ENCODE peak calls at places on chromosome 12, in nine cellular contexts. One of them, this sample, is unnamed.

GRCh38 chr12:49959570-49960473 is 1.9 kb upstream of the AQP5 start:
- DNase-seq in tibial nerve: no peak
- DNase-seq in NAMALWA: no peak
- DNase-seq in tibial artery: no peak
- DNase-seq in EH: peak
- DNase-seq in Daoy: peak
- DNase-seq in spleen: no peak
- DNase-seq in CD8-positive, alpha-beta memory T cell: no peak
- DNase-seq in skeletal muscle cell: peak
- DNase-seq in this sample: peak

GRCh38 chr12:51118706-51119105 is 35.3 kb upstream of the CSRNP2 start:
- DNase-seq in skeletal muscle cell: no peak
- DNase-seq in tibial nerve: no peak
- DNase-seq in EH: peak
- DNase-seq in spleen: no peak
- DNase-seq in tibial artery: no peak
- DNase-seq in CD8-positive, alpha-beta memory T cell: no peak
- DNase-seq in NAMALWA: no peak
- DNase-seq in Daoy: peak
- DNase-seq in this sample: peak

GRCh38 chr12:131001493-131001892 is 47.8 kb downstream of the ADGRD1 start:
- DNase-seq in Daoy: no peak
- DNase-seq in spleen: peak
- DNase-seq in NAMALWA: no peak
- DNase-seq in tibial nerve: no peak
- DNase-seq in skeletal muscle cell: no peak
- DNase-seq in EH: no peak
- DNase-seq in tibial artery: no peak
- DNase-seq in CD8-positive, alpha-beta memory T cell: no peak
- DNase-seq in this sample: no peak

GRCh38 chr12:12592930-12593329 is 18.7 kb upstream of the CREBL2 start:
- DNase-seq in tibial nerve: no peak
- DNase-seq in EH: peak
- DNase-seq in tibial artery: no peak
- DNase-seq in Daoy: peak
- DNase-seq in CD8-positive, alpha-beta memory T cell: no peak
- DNase-seq in skeletal muscle cell: no peak
- DNase-seq in NAMALWA: no peak
- DNase-seq in spleen: no peak
- DNase-seq in this sample: peak

GRCh38 chr12:22802883-22803640 is 178.1 kb downstream of the ETNK1 start:
- DNase-seq in skeletal muscle cell: no peak
- DNase-seq in NAMALWA: no peak
- DNase-seq in spleen: no peak
- DNase-seq in EH: peak
- DNase-seq in tibial nerve: no peak
- DNase-seq in CD8-positive, alpha-beta memory T cell: no peak
- DNase-seq in Daoy: no peak
- DNase-seq in tibial artery: no peak
- DNase-seq in this sample: no peak

GRCh38 chr12:82966160-82966559 is 279.5 kb downstream of the TMTC2 start:
- DNase-seq in NAMALWA: no peak
- DNase-seq in CD8-positive, alpha-beta memory T cell: no peak
- DNase-seq in spleen: no peak
- DNase-seq in tibial nerve: no peak
- DNase-seq in skeletal muscle cell: no peak
- DNase-seq in tibial artery: no peak
- DNase-seq in EH: no peak
- DNase-seq in Daoy: no peak
- DNase-seq in this sample: no peak

GRCh38 chr12:22043943-22044342 is 2.1 kb upstream of the CMAS start:
- DNase-seq in NAMALWA: no peak
- DNase-seq in CD8-positive, alpha-beta memory T cell: no peak
- DNase-seq in skeletal muscle cell: no peak
- DNase-seq in spleen: no peak
- DNase-seq in tibial artery: no peak
- DNase-seq in Daoy: no peak
- DNase-seq in EH: no peak
- DNase-seq in tibial nerve: no peak
- DNase-seq in this sample: no peak

GRCh38 chr12:94265966-94266365 is 117.6 kb downstream of the PLXNC1 start:
- DNase-seq in EH: peak
- DNase-seq in CD8-positive, alpha-beta memory T cell: no peak
- DNase-seq in NAMALWA: no peak
- DNase-seq in spleen: no peak
- DNase-seq in tibial artery: no peak
- DNase-seq in tibial nerve: no peak
- DNase-seq in Daoy: no peak
- DNase-seq in skeletal muscle cell: no peak
- DNase-seq in this sample: no peak

GRCh38 chr12:127980585-127980984 is 286.4 kb upstream of the TMEM132C start:
- DNase-seq in CD8-positive, alpha-beta memory T cell: no peak
- DNase-seq in tibial nerve: no peak
- DNase-seq in tibial artery: no peak
- DNase-seq in Daoy: no peak
- DNase-seq in EH: no peak
- DNase-seq in skeletal muscle cell: no peak
- DNase-seq in spleen: no peak
- DNase-seq in NAMALWA: no peak
- DNase-seq in this sample: no peak

GRCh38 chr12:77060136-77060882 is 5.1 kb downstream of the E2F7 start:
- DNase-seq in CD8-positive, alpha-beta memory T cell: no peak
- DNase-seq in NAMALWA: peak
- DNase-seq in Daoy: no peak
- DNase-seq in skeletal muscle cell: no peak
- DNase-seq in tibial artery: no peak
- DNase-seq in tibial nerve: no peak
- DNase-seq in EH: no peak
- DNase-seq in spleen: no peak
- DNase-seq in this sample: no peak

GRCh38 chr12:103632554-103633216 is 45.6 kb downstream of the STAB2 start:
- DNase-seq in EH: peak
- DNase-seq in Daoy: peak
- DNase-seq in skeletal muscle cell: no peak
- DNase-seq in CD8-positive, alpha-beta memory T cell: peak
- DNase-seq in spleen: peak
- DNase-seq in tibial artery: no peak
- DNase-seq in NAMALWA: peak
- DNase-seq in tibial nerve: no peak
- DNase-seq in this sample: peak

GRCh38 chr12:42696424-42697149 is 107.0 kb upstream of the PRICKLE1 start:
- DNase-seq in NAMALWA: no peak
- DNase-seq in spleen: no peak
- DNase-seq in tibial nerve: peak
- DNase-seq in Daoy: no peak
- DNase-seq in skeletal muscle cell: peak
- DNase-seq in EH: no peak
- DNase-seq in tibial artery: peak
- DNase-seq in CD8-positive, alpha-beta memory T cell: no peak
- DNase-seq in this sample: no peak

GRCh38 chr12:90174198-90174510 is 465.5 kb upstream of the ATP2B1 start:
- DNase-seq in NAMALWA: no peak
- DNase-seq in Daoy: no peak
- DNase-seq in CD8-positive, alpha-beta memory T cell: no peak
- DNase-seq in skeletal muscle cell: no peak
- DNase-seq in tibial artery: no peak
- DNase-seq in spleen: no peak
- DNase-seq in EH: no peak
- DNase-seq in tibial nerve: no peak
- DNase-seq in this sample: peak

GRCh38 chr12:76523408-76523807 is 36.2 kb downstream of the OSBPL8 start:
- DNase-seq in EH: no peak
- DNase-seq in tibial nerve: no peak
- DNase-seq in spleen: no peak
- DNase-seq in NAMALWA: no peak
- DNase-seq in CD8-positive, alpha-beta memory T cell: no peak
- DNase-seq in Daoy: no peak
- DNase-seq in skeletal muscle cell: no peak
- DNase-seq in tibial artery: no peak
- DNase-seq in this sample: no peak

GRCh38 chr12:28083816-28084678 is 106.2 kb upstream of the CCDC91 start:
- DNase-seq in tibial artery: peak
- DNase-seq in tibial nerve: peak
- DNase-seq in Daoy: no peak
- DNase-seq in EH: no peak
- DNase-seq in NAMALWA: no peak
- DNase-seq in skeletal muscle cell: no peak
- DNase-seq in CD8-positive, alpha-beta memory T cell: no peak
- DNase-seq in spleen: no peak
- DNase-seq in this sample: no peak

GRCh38 chr12:73589220-73589619 is 948.4 kb upstream of the ATXN7L3B start:
- DNase-seq in spleen: no peak
- DNase-seq in tibial nerve: no peak
- DNase-seq in tibial artery: no peak
- DNase-seq in CD8-positive, alpha-beta memory T cell: no peak
- DNase-seq in skeletal muscle cell: no peak
- DNase-seq in EH: no peak
- DNase-seq in Daoy: no peak
- DNase-seq in NAMALWA: no peak
- DNase-seq in this sample: no peak

GRCh38 chr12:107992870-107993451 is 136.1 kb upstream of the WSCD2 start:
- DNase-seq in CD8-positive, alpha-beta memory T cell: no peak
- DNase-seq in NAMALWA: peak
- DNase-seq in spleen: no peak
- DNase-seq in tibial nerve: no peak
- DNase-seq in EH: peak
- DNase-seq in tibial artery: no peak
- DNase-seq in Daoy: peak
- DNase-seq in skeletal muscle cell: no peak
- DNase-seq in this sample: peak

GRCh38 chr12:53659609-53660008 is 16.3 kb downstream of the ATP5MC2 start:
- DNase-seq in NAMALWA: no peak
- DNase-seq in Daoy: no peak
- DNase-seq in tibial artery: no peak
- DNase-seq in CD8-positive, alpha-beta memory T cell: no peak
- DNase-seq in skeletal muscle cell: no peak
- DNase-seq in spleen: no peak
- DNase-seq in tibial nerve: no peak
- DNase-seq in EH: peak
- DNase-seq in this sample: no peak

GRCh38 chr12:118103601-118104382 is at the start of gene VSIG10:
- DNase-seq in tibial artery: peak
- DNase-seq in tibial nerve: peak
- DNase-seq in spleen: peak
- DNase-seq in EH: peak
- DNase-seq in skeletal muscle cell: no peak
- DNase-seq in NAMALWA: no peak
- DNase-seq in CD8-positive, alpha-beta memory T cell: peak
- DNase-seq in Daoy: peak
- DNase-seq in this sample: peak

GRCh38 chr12:22924391-22924790 is 299.4 kb downstream of the ETNK1 start:
- DNase-seq in Daoy: no peak
- DNase-seq in tibial artery: no peak
- DNase-seq in tibial nerve: no peak
- DNase-seq in NAMALWA: no peak
- DNase-seq in skeletal muscle cell: no peak
- DNase-seq in EH: no peak
- DNase-seq in spleen: no peak
- DNase-seq in CD8-positive, alpha-beta memory T cell: no peak
- DNase-seq in this sample: no peak

GRCh38 chr12:103503546-103504480 is 8.0 kb upstream of the C12orf42 start:
- DNase-seq in tibial nerve: no peak
- DNase-seq in tibial artery: no peak
- DNase-seq in CD8-positive, alpha-beta memory T cell: peak
- DNase-seq in spleen: peak
- DNase-seq in Daoy: peak
- DNase-seq in NAMALWA: peak
- DNase-seq in skeletal muscle cell: no peak
- DNase-seq in EH: no peak
- DNase-seq in this sample: no peak

GRCh38 chr12:69052613-69053408 is 119.8 kb upstream of the CPM start:
- DNase-seq in spleen: no peak
- DNase-seq in tibial nerve: no peak
- DNase-seq in skeletal muscle cell: peak
- DNase-seq in CD8-positive, alpha-beta memory T cell: no peak
- DNase-seq in NAMALWA: peak
- DNase-seq in Daoy: peak
- DNase-seq in EH: peak
- DNase-seq in tibial artery: no peak
- DNase-seq in this sample: peak

GRCh38 chr12:100473716-100474150 is at the start of gene NR1H4:
- DNase-seq in NAMALWA: no peak
- DNase-seq in EH: peak
- DNase-seq in tibial nerve: no peak
- DNase-seq in tibial artery: no peak
- DNase-seq in spleen: no peak
- DNase-seq in skeletal muscle cell: no peak
- DNase-seq in Daoy: peak
- DNase-seq in CD8-positive, alpha-beta memory T cell: no peak
- DNase-seq in this sample: no peak

GRCh38 chr12:14883663-14884062 is 2.0 kb downstream of the MGP start:
- DNase-seq in CD8-positive, alpha-beta memory T cell: no peak
- DNase-seq in skeletal muscle cell: no peak
- DNase-seq in EH: no peak
- DNase-seq in NAMALWA: no peak
- DNase-seq in tibial artery: no peak
- DNase-seq in spleen: no peak
- DNase-seq in tibial nerve: no peak
- DNase-seq in Daoy: no peak
- DNase-seq in this sample: no peak

GRCh38 chr12:68158427-68158826 is 1.1 kb downstream of the IFNG start:
- DNase-seq in tibial artery: no peak
- DNase-seq in Daoy: no peak
- DNase-seq in skeletal muscle cell: no peak
- DNase-seq in NAMALWA: peak
- DNase-seq in tibial nerve: no peak
- DNase-seq in spleen: no peak
- DNase-seq in CD8-positive, alpha-beta memory T cell: no peak
- DNase-seq in EH: peak
- DNase-seq in this sample: no peak

GRCh38 chr12:124599074-124599999 is 31.9 kb upstream of the NCOR2 start:
- DNase-seq in NAMALWA: no peak
- DNase-seq in tibial artery: no peak
- DNase-seq in CD8-positive, alpha-beta memory T cell: no peak
- DNase-seq in spleen: no peak
- DNase-seq in EH: peak
- DNase-seq in Daoy: peak
- DNase-seq in skeletal muscle cell: peak
- DNase-seq in tibial nerve: no peak
- DNase-seq in this sample: peak

GRCh38 chr12:20549115-20549719 is 145.9 kb upstream of the SLCO1C1 start:
- DNase-seq in tibial artery: peak
- DNase-seq in NAMALWA: peak
- DNase-seq in CD8-positive, alpha-beta memory T cell: no peak
- DNase-seq in skeletal muscle cell: peak
- DNase-seq in Daoy: peak
- DNase-seq in spleen: no peak
- DNase-seq in EH: peak
- DNase-seq in tibial nerve: peak
- DNase-seq in this sample: peak

GRCh38 chr12:6416596-6416995 is 28.2 kb upstream of the CD27 start:
- DNase-seq in tibial nerve: peak
- DNase-seq in EH: no peak
- DNase-seq in skeletal muscle cell: no peak
- DNase-seq in tibial artery: peak
- DNase-seq in spleen: no peak
- DNase-seq in NAMALWA: no peak
- DNase-seq in CD8-positive, alpha-beta memory T cell: no peak
- DNase-seq in Daoy: no peak
- DNase-seq in this sample: no peak

GRCh38 chr12:76810690-76811434 is 46.9 kb downstream of the ZDHHC17 start:
- DNase-seq in tibial artery: no peak
- DNase-seq in EH: no peak
- DNase-seq in tibial nerve: no peak
- DNase-seq in Daoy: no peak
- DNase-seq in CD8-positive, alpha-beta memory T cell: no peak
- DNase-seq in spleen: no peak
- DNase-seq in skeletal muscle cell: no peak
- DNase-seq in NAMALWA: no peak
- DNase-seq in this sample: no peak

This sample was measured in HT1080.